ENCODE peak calls at places on chromosomes 12 and 14, in eight cellular contexts. I, H, S, G, T, Z, E and L are unnamed samples. For H3K9me3, the result is how much of the 10 kb centered on the place peaks cover.

GRCh38 chr14:105087308-105087962 is 22.2 kb upstream of the GPR132 start:
- DNase-seq in I (no peak), H (peak), S (peak), G (peak), T (no peak), Z (peak), E (peak), L (peak)

GRCh38 chr12:112855375-112855774 is 51.4 kb upstream of the OAS1 start:
- DNase-seq in I (no peak), H (no peak), S (no peak), G (no peak), T (no peak), Z (no peak), E (no peak), L (no peak)

GRCh38 chr12:54459355-54459754 is 14.0 kb downstream of the GTSF1 start:
- DNase-seq in I (no peak), H (no peak), S (no peak), G (no peak), T (no peak), Z (no peak), E (no peak), L (no peak)

GRCh38 chr12:6532927-6533652 is 1.2 kb upstream of the GAPDH start:
- DNase-seq in I (peak), H (peak), S (peak), G (peak), T (no peak), Z (peak), E (peak), L (peak)

GRCh38 chr12:11563785-11564739 is 85.4 kb upstream of the ETV6 start:
- DNase-seq in I (no peak), H (no peak), S (no peak), G (no peak), T (no peak), Z (no peak), E (no peak), L (no peak)

GRCh38 chr12:50083301-50083700 is 1.8 kb upstream of the SMARCD1 start:
- DNase-seq in I (no peak), H (no peak), S (no peak), G (no peak), T (no peak), Z (no peak), E (no peak), L (no peak)

GRCh38 chr14:71482701-71483100 is 449.5 kb upstream of the RGS6 start:
- DNase-seq in I (no peak), H (no peak), S (no peak), G (no peak), T (no peak), Z (no peak), E (no peak), L (no peak)

GRCh38 chr12:56389215-56389850 is 26.7 kb upstream of the APOF start:
- DNase-seq in I (no peak), H (no peak), S (no peak), G (peak), T (no peak), Z (no peak), E (no peak), L (no peak)

GRCh38 chr12:132842449-132843045 is 13.9 kb upstream of the GOLGA3 start:
- DNase-seq in I (no peak), H (no peak), S (no peak), G (no peak), T (no peak), Z (no peak), E (no peak), L (no peak)

GRCh38 chr12:43776498-43776897 is 17.7 kb downstream of the IRAK4 start:
- DNase-seq in I (no peak), H (no peak), S (no peak), G (no peak), T (peak), Z (no peak), E (no peak), L (no peak)

GRCh38 chr14:54651649-54652048 is 84.7 kb downstream of the SAMD4A start:
- DNase-seq in I (no peak), H (no peak), S (no peak), G (no peak), T (no peak), Z (no peak), E (no peak), L (no peak)

GRCh38 chr14:74491952-74492351 is 1.2 kb downstream of the NPC2 start:
- DNase-seq in I (no peak), H (no peak), S (no peak), G (no peak), T (peak), Z (no peak), E (no peak), L (peak)

GRCh38 chr12:4214912-4215861 is 58.4 kb upstream of the CCND2 start:
- DNase-seq in I (peak), H (peak), S (peak), G (peak), T (peak), Z (peak), E (peak), L (peak)

GRCh38 chr14:60510976-60511599 is 2.1 kb downstream of the SIX6 start:
- DNase-seq in I (no peak), H (no peak), S (no peak), G (no peak), T (no peak), Z (no peak), E (peak), L (no peak)
- H3K9me3 ChIP-seq in I (under half), H (under half), S (under half), G (under half), T (under half), Z (under half), E (under half), L (under half)

DNA sequence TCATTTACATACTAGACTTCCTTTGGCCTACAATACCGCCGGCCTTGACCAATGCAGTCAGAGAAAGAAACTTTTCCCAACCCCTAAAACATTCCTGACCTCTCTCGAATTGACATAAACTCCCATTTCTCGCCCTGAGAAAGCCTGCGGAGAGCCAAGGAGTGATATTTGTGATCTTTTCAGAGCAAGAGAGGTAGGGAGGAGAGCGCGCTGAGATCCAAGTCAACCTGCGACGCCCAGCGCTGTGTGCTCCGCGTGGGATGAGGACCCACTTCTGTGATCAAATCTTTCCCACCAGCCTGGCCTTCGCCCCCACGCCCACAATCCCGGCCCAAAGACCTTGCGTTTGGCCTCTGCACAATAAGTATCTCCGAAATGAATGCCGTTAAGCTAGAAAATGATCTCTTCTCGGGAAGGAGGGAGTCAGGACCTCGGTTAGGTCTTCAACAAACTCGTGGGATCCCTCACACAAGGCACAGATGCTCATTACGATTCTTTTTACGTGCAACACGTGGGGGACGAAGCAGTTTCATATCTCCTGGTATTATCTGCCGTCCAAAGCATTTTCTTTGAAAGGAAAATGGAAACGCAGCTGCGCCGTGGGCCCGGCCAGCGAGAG is 6.3 kb upstream of the NPAS3 start:
- DNase-seq in I (no peak), H (no peak), S (no peak), G (no peak), T (no peak), Z (no peak), E (no peak), L (no peak)
- H3K4me3 ChIP-seq in I (no peak), H (peak), S (no peak), G (peak), T (no peak), Z (peak), E (peak), L (peak)

GRCh38 chr12:1517007-1517406 is 77.4 kb downstream of the FBXL14 start:
- DNase-seq in I (no peak), H (no peak), S (no peak), G (peak), T (no peak), Z (no peak), E (no peak), L (no peak)
- H3K9me3 ChIP-seq in I (under half), H (under half), S (under half), G (under half), T (under half), Z (under half), E (under half), L (under half)

DNA sequence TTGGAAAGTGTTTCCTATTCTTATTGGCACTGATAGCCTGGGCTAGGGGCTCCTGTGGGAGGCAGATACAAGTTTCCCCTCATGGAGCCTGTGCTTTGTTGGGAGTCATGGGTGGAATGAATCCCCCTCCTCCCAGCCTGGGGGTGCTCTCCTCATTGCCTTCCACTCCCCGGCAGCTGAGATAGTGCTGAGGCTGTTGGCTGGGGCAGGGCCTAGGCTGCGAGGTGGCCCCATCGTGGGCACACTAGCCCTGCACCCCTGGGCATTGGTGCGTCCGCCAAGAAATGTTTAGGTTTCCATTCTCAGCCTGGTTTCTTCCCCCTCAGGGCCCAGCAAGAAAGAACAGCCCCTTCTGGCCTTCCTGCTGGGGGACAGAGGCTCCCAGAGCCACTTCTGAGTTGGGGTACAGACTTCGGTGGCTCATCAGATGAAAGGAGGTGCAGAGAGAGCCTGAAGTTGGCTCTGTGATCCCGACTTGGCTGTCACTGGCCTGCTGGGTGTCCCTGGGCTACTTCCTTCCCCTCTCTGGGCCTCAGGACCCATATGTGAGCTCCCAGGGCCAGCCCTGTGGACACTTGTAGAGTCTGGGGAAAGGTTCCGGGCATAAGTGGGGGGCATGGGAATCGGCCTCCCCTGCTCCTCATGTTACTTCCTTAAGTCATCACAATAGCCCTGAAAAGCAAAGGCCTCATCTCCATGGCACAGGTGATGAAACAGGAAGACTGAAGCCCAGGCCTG is 2.7 kb upstream of the ARL6IP4 start:
- DNase-seq in I (no peak), H (no peak), S (no peak), G (no peak), T (no peak), Z (no peak), E (no peak), L (no peak)
- H3K4me3 ChIP-seq in I (no peak), H (no peak), S (no peak), G (no peak), T (no peak), Z (no peak), E (no peak), L (no peak)

GRCh38 chr14:29649170-29649569 is 278.5 kb downstream of the PRKD1 start:
- DNase-seq in I (no peak), H (no peak), S (no peak), G (no peak), T (no peak), Z (no peak), E (no peak), L (no peak)
- H3K9me3 ChIP-seq in I (under half), H (under half), S (under half), G (under half), T (under half), Z (under half), E (under half), L (under half)

GRCh38 chr12:101567918-101568317 is 26.9 kb upstream of the MYBPC1 start:
- DNase-seq in I (peak), H (no peak), S (no peak), G (no peak), T (no peak), Z (no peak), E (no peak), L (no peak)

GRCh38 chr12:101573743-101574142 is 21.0 kb upstream of the MYBPC1 start:
- DNase-seq in I (no peak), H (no peak), S (no peak), G (no peak), T (no peak), Z (no peak), E (no peak), L (no peak)

GRCh38 chr12:101566318-101566717 is 28.5 kb upstream of the MYBPC1 start:
- DNase-seq in I (no peak), H (no peak), S (no peak), G (no peak), T (no peak), Z (no peak), E (no peak), L (no peak)

GRCh38 chr12:101564912-101565311 is 29.9 kb upstream of the MYBPC1 start:
- DNase-seq in I (no peak), H (no peak), S (no peak), G (no peak), T (no peak), Z (no peak), E (no peak), L (no peak)

GRCh38 chr12:101570022-101570421 is 24.7 kb upstream of the MYBPC1 start:
- DNase-seq in I (no peak), H (no peak), S (no peak), G (no peak), T (no peak), Z (no peak), E (no peak), L (no peak)
- H3K4me3 ChIP-seq in I (no peak), H (no peak), S (no peak), G (no peak), T (no peak), Z (no peak), E (no peak), L (no peak)